ENCODE peak calls at places on chromosomes 5 and 9, in five cellular contexts. D is HAP-1; U is pons; Q is activated CD4-positive, alpha-beta memory T cell treated with anti-CD3 and anti-CD28 coated beads, Interleukin-2, amount 10 ng/mL, durations not matched to agents 7 days and 5 days; P is HFFc6. G is an unnamed sample.

GRCh38 chr9:17744786-17745185 is 165.9 kb downstream of the SH3GL2 start:
- DNase-seq in D (peak), U (no peak), Q (no peak), P (no peak), G (no peak)

GRCh38 chr5:111953351-111954127 is 196.5 kb upstream of the NREP start:
- DNase-seq in D (no peak), U (no peak), Q (no peak), P (peak), G (no peak)

GRCh38 chr9:121326130-121326838 is 43.8 kb downstream of the STOM start:
- DNase-seq in D (peak), U (peak), Q (no peak), P (peak), G (no peak)

GRCh38 chr5:1111727-1112289 is at the start of gene SLC12A7:
- DNase-seq in D (peak), U (no peak), Q (peak), P (no peak), G (peak)

GRCh38 chr5:142012186-142012785 is 541 bp downstream of the GNPDA1 start:
- DNase-seq in D (peak), U (peak), Q (peak), P (peak), G (no peak)

GRCh38 chr5:174329738-174330137 is 284.2 kb downstream of the NSG2 start:
- DNase-seq in D (no peak), U (no peak), Q (no peak), P (no peak), G (no peak)

GRCh38 chr5:107469064-107469463 is 201.7 kb downstream of the EFNA5 start:
- DNase-seq in D (no peak), U (no peak), Q (no peak), P (no peak), G (no peak)

GRCh38 chr5:903756-904096 is 11.0 kb downstream of the TRIP13 start:
- DNase-seq in D (no peak), U (no peak), Q (no peak), P (no peak), G (no peak)

GRCh38 chr5:67341478-67341877 is 144.9 kb upstream of the CD180 start:
- DNase-seq in D (no peak), U (no peak), Q (no peak), P (no peak), G (no peak)

GRCh38 chr5:96780626-96781025 is 27.1 kb downstream of the ERAP1 start:
- DNase-seq in D (no peak), U (no peak), Q (no peak), P (peak), G (no peak)

GRCh38 chr5:671459-672328 is 21.5 kb downstream of the TPPP start:
- DNase-seq in D (peak), U (peak), Q (peak), P (peak), G (peak)

GRCh38 chr9:129661029-129661428 is 4.4 kb upstream of the PRRX2 start:
- DNase-seq in D (no peak), U (no peak), Q (no peak), P (no peak), G (no peak)

GRCh38 chr5:143456952-143457547 is 53.6 kb upstream of the NR3C1 start:
- DNase-seq in D (no peak), U (no peak), Q (no peak), P (no peak), G (no peak)

GRCh38 chr9:94139672-94140417 is 55.6 kb downstream of the PTPDC1 start:
- DNase-seq in D (no peak), U (peak), Q (no peak), P (peak), G (no peak)

GRCh38 chr5:154165886-154166285 is 24.6 kb upstream of the GALNT10 start:
- DNase-seq in D (no peak), U (no peak), Q (no peak), P (no peak), G (no peak)

GRCh38 chr9:115220339-115221009 is 102.5 kb upstream of the TNC start:
- DNase-seq in D (no peak), U (peak), Q (no peak), P (no peak), G (peak)

GRCh38 chr5:179371681-179372675 is 26.7 kb upstream of the ADAMTS2 start:
- DNase-seq in D (peak), U (peak), Q (no peak), P (peak), G (no peak)

GRCh38 chr5:76016258-76016657 is 66.9 kb upstream of the SV2C start:
- DNase-seq in D (no peak), U (no peak), Q (no peak), P (no peak), G (no peak)

GRCh38 chr5:10111575-10111974 is 138.1 kb downstream of the ATPSCKMT start:
- DNase-seq in D (peak), U (peak), Q (no peak), P (peak), G (no peak)

GRCh38 chr5:83523926-83524325 is 52.4 kb downstream of the VCAN start:
- DNase-seq in D (no peak), U (no peak), Q (no peak), P (no peak), G (no peak)

GRCh38 chr5:6359534-6359933 is 18.8 kb downstream of the MED10 start:
- DNase-seq in D (no peak), U (no peak), Q (no peak), P (no peak), G (no peak)

GRCh38 chr5:123515904-123516303 is 3.9 kb downstream of the CSNK1G3 start:
- DNase-seq in D (no peak), U (no peak), Q (no peak), P (no peak), G (no peak)

GRCh38 chr5:151320481-151320880 is 16.9 kb upstream of the SLC36A3 start:
- DNase-seq in D (no peak), U (no peak), Q (no peak), P (no peak), G (no peak)

GRCh38 chr5:41978686-41979085 is 53.6 kb downstream of the FBXO4 start:
- DNase-seq in D (no peak), U (no peak), Q (no peak), P (no peak), G (no peak)

GRCh38 chr9:19221326-19221725 is 9.2 kb upstream of the DENND4C start:
- DNase-seq in D (no peak), U (no peak), Q (no peak), P (no peak), G (no peak)

GRCh38 chr9:133059623-133060022 is 2.2 kb upstream of the CEL start:
- DNase-seq in D (no peak), U (no peak), Q (no peak), P (no peak), G (no peak)

GRCh38 chr5:170791325-170791954 is 7.9 kb downstream of the GABRP start:
- DNase-seq in D (peak), U (peak), Q (no peak), P (peak), G (peak)

GRCh38 chr5:102226321-102226720 is 69.8 kb downstream of the SLCO4C1 start:
- DNase-seq in D (no peak), U (no peak), Q (no peak), P (no peak), G (no peak)

GRCh38 chr5:16994576-16994975 is 58.5 kb upstream of the MYO10 start:
- DNase-seq in D (no peak), U (no peak), Q (no peak), P (no peak), G (no peak)

GRCh38 chr9:116391306-116391900 is 237.8 kb downstream of the PAPPA start:
- DNase-seq in D (no peak), U (no peak), Q (no peak), P (peak), G (no peak)

GRCh38 chr9:101480386-101480785 is 44.8 kb upstream of the ALDOB start:
- DNase-seq in D (no peak), U (no peak), Q (no peak), P (no peak), G (no peak)

GRCh38 chr5:63131618-63132285 is 553.1 kb downstream of the LRRC70 start:
- DNase-seq in D (no peak), U (no peak), Q (no peak), P (peak), G (no peak)

GRCh38 chr9:87701931-87702421 is 23.9 kb upstream of the CTSL start:
- DNase-seq in D (peak), U (no peak), Q (no peak), P (peak), G (no peak)

GRCh38 chr5:140575309-140575708 is 10.7 kb downstream of the SLC35A4 start:
- DNase-seq in D (peak), U (peak), Q (no peak), P (peak), G (no peak)

GRCh38 chr5:172678902-172679301 is 37.8 kb downstream of the NEURL1B start:
- DNase-seq in D (peak), U (peak), Q (no peak), P (no peak), G (peak)

GRCh38 chr9:105679406-105680022 is 14.8 kb upstream of the TMEM38B start:
- DNase-seq in D (peak), U (no peak), Q (no peak), P (no peak), G (no peak)